ENCODE peak calls at places on chromosomes 5 and 9, in six cellular contexts. N is sciatic nerve; G is stimulated activated CD8-positive, alpha-beta memory T cell treated with anti-CD3 and anti-CD28 coated beads, Interleukin-2, amount 100 ng/mL, for 1 hour; Y is NCI-H524; U is fibroblast of mammary gland; B is hepatocyte. Z is an unnamed sample.

GRCh38 chr5:116546033-116546742 is 28.4 kb downstream of the SEMA6A start:
- DNase-seq in N (no peak), G (no peak), Y (no peak), U (peak; percentile 2), B (peak; percentile 80), Z (no peak)

GRCh38 chr5:14506661-14507060 is 74.9 kb upstream of the OTULINL start:
- DNase-seq in N (no peak), G (no peak), Y (no peak), U (peak; percentile 21), B (no peak), Z (no peak)

GRCh38 chr5:6728011-6728794 is 15.0 kb downstream of the TENT4A start:
- DNase-seq in N (no peak), G (no peak), Y (peak; percentile 72), U (no peak), B (no peak), Z (no peak)

GRCh38 chr9:122200960-122201635 is 27.7 kb downstream of the LHX6 start:
- DNase-seq in N (no peak), G (no peak), Y (no peak), U (peak; percentile 74), B (no peak), Z (no peak)

GRCh38 chr5:1722877-1723276 is 76.8 kb downstream of the MRPL36 start:
- DNase-seq in N (peak; percentile 23), G (no peak), Y (no peak), U (no peak), B (no peak), Z (no peak)

GRCh38 chr5:150605546-150605945 is 34.9 kb upstream of the SYNPO start:
- DNase-seq in N (no peak), G (no peak), Y (no peak), U (no peak), B (no peak), Z (peak; percentile 54)

GRCh38 chr9:93107151-93107824 is 11.3 kb downstream of the CARD19 start:
- DNase-seq in N (peak; percentile 48), G (no peak), Y (no peak), U (no peak), B (no peak), Z (no peak)

GRCh38 chr9:93954436-93955355 is at the start of gene BARX1:
- DNase-seq in N (no peak), G (no peak), Y (no peak), U (no peak), B (no peak), Z (no peak)

GRCh38 chr5:34062419-34062818 is 19.4 kb upstream of the C1QTNF3 start:
- DNase-seq in N (no peak), G (no peak), Y (no peak), U (no peak), B (no peak), Z (no peak)

GRCh38 chr5:151183451-151184245 is 26.1 kb upstream of the ANXA6 start:
- DNase-seq in N (no peak), G (no peak), Y (no peak), U (peak; percentile 32), B (no peak), Z (no peak)